ENCODE peak calls at places on chromosome 16, in five cellular contexts. F is tibial nerve, A is IMR-90, M is heart left ventricle, R is prostate gland. Y is an unnamed sample.

GRCh38 chr16:1042776-1043349 is 29.7 kb upstream of the SSTR5 start:
- DNase-seq in F (no peak), A (no peak), M (no peak), R (no peak), Y (no peak)

GRCh38 chr16:12343913-12344312 is 367.4 kb downstream of the SNX29 start:
- DNase-seq in F (no peak), A (no peak), M (no peak), R (no peak), Y (no peak)

GRCh38 chr16:106623-107324 is 28.7 kb downstream of the MPG start:
- DNase-seq in F (no peak), A (peak), M (peak), R (peak), Y (no peak)

GRCh38 chr16:1659071-1659470 is 19.0 kb upstream of the JPT2 start:
- DNase-seq in F (no peak), A (no peak), M (no peak), R (no peak), Y (no peak)

GRCh38 chr16:19400709-19401108 is 17.0 kb upstream of the TMC5 start:
- DNase-seq in F (no peak), A (no peak), M (no peak), R (no peak), Y (no peak)

GRCh38 chr16:50152386-50152806 is 710 bp upstream of the TENT4B start:
- DNase-seq in F (no peak), A (no peak), M (no peak), R (peak), Y (peak)

GRCh38 chr16:19872179-19872863 is 12.3 kb downstream of the GPRC5B start:
- DNase-seq in F (no peak), A (no peak), M (no peak), R (no peak), Y (no peak)

GRCh38 chr16:69179255-69180010 is 7.5 kb upstream of the SNTB2 start:
- DNase-seq in F (peak), A (peak), M (peak), R (peak), Y (peak)

GRCh38 chr16:82345318-82345717 is 175.3 kb upstream of the MPHOSPH6 start:
- DNase-seq in F (no peak), A (no peak), M (no peak), R (no peak), Y (no peak)

GRCh38 chr16:79632289-79632688 is 31.8 kb upstream of the MAF start:
- DNase-seq in F (no peak), A (no peak), M (no peak), R (no peak), Y (no peak)

DNA sequence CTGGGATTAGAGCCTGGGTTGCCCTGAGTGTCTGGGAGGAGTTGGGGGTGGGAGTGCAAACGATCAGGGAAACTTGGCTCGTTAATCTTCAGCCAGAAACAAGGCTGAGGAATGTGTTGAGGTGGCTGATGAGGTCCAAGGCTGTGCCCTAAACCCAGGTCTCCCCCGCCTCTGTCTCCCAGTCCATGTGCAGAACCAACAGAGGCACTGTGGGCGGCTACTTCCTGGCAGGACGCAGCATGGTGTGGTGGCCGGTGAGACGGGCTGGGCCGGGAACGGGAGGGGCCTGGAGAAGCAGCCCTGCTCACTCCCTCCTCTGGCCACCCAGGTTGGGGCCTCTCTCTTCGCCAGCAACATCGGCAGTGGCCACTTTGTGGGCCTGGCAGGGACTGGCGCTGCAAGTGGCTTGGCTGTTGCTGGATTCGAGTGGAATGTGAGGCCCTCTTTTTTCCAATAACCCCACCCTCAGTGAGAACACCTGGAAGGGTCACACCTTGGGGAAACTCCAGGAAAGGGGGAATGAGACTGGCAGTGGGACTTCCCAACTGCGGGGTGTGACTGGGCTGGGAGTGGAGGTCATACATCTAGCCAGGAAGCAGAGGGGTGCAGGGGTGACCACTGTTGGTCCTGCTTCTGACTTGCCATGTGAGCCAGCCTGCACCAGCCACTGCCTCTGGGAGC is 1.7 kb downstream of the SLC5A2 start:
- DNase-seq in F (no peak), A (no peak), M (no peak), R (no peak), Y (no peak)
- TF ChIP-seq POLR2A in F (no peak), A (no peak), M (no peak), R (no peak), Y (no peak)

GRCh38 chr16:56941092-56941491 is 9.2 kb downstream of the HERPUD1 start:
- DNase-seq in F (no peak), A (no peak), M (no peak), R (no peak), Y (no peak)
- TF ChIP-seq POLR2A in F (no peak), A (no peak), M (no peak), R (no peak), Y (peak)

DNA sequence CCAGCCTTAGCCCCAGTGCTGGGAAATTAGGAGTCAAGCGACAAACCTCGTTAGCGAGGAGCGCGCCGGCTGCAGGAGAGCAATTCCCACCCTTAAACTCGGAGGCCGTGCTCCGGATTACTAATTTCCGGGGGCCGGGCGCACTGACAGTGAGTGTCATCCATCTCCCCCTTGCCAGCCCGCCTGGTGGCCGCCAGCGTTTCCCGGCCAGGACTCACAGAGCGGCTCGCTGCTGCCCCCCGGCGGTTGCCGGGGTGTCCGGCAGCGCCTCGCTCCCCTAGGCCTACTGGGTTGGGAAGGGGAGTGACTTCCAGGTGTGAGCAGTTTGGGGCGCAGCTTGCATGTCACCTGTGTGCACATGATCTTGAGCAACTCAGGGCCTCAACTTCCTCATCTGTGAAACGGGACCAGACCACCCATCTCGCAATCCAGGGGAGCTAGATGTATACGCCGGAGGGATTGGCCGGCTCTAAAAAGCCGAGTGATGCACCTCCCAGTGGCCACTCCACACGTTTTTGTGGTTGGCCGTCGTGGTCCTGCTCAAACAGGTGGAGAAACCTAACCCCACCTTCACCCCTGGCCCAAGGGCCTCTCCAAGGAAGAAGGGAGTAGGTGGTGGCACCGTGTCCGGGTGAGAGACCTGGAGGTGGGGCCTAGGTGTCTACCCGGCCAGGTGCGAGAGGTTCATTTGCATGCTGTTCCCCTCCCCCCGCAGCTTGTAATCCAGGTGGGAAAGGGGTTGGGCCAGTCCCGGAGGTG is 2.5 kb upstream of the GSE1 start:
- DNase-seq in F (peak), A (peak), M (peak), R (peak), Y (peak)
- TF ChIP-seq POLR2A in F (no peak), A (peak), M (no peak), R (no peak), Y (no peak)

GRCh38 chr16:89507219-89507833 is 877 bp upstream of the SPG7 start:
- DNase-seq in F (no peak), A (no peak), M (no peak), R (no peak), Y (no peak)

GRCh38 chr16:89506113-89506504 is 2.1 kb upstream of the SPG7 start:
- DNase-seq in F (no peak), A (no peak), M (peak), R (no peak), Y (no peak)

GRCh38 chr16:89504061-89504460 is 4.1 kb upstream of the SPG7 start:
- DNase-seq in F (no peak), A (no peak), M (no peak), R (no peak), Y (no peak)

GRCh38 chr16:89506791-89507191 is 1.4 kb upstream of the SPG7 start:
- DNase-seq in F (no peak), A (no peak), M (no peak), R (no peak), Y (no peak)

DNA sequence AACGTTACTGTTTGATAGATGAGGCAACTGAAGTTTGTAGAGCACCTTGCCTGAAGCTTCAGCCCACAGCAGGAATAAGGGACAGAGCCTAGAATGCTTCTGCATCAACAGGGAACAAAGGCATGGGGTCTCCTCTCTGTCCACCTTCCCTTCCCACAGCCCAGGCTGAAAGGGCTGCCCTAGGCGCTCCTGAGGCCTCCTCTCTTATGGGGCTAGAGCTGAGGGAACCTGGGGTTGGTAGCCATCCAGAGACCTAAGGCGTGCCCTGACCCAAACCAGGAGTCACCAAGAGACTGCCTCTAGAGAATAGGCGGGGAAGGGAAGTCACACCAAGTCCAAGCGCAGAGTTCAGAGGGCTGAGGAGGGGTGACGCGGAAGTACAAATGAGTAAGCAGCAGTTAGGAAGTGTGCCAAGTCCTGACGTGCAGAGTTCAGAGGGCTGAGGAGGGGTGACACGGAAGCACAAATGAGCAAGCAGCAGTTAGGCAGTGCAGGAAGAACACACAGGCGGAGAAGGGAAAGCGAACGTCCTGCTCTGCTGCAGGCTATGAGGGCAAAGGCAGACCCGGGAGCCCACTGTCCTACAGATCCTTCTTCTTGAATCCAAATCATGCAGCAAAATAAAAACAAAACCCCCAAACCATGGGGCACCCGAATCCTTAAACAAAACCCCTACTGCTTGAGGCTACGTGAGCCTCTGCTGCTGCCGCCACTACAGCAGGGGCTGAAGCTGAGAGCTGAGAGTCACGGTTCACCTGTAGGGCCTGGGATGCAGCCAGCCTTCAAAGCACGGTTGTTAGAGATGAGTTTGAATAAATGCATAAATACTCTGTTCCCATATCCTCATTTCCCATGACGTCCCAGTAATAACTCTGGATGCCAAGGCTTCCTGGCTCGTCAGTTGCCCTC is 2.7 kb upstream of the SPG7 start:
- DNase-seq in F (peak), A (peak), M (peak), R (peak), Y (peak)
- TF ChIP-seq POLR2A in F (no peak), A (peak), M (no peak), R (no peak), Y (peak)

Y was measured in right lobe of liver.